ENCODE peak calls at places on chromosomes 5 and 9, in four cellular contexts. Z, T, N and M are unnamed samples.

GRCh38 chr9:35659340-35659739 is 1.2 kb downstream of the CCDC107 start:
- DNase-seq in N (peak; percentile 49), T (no peak), Z (no peak), M (no peak)

GRCh38 chr9:133487331-133487725 is 8.4 kb upstream of the SLC2A6 start:
- DNase-seq in N (no peak), Z (no peak), T (no peak), M (no peak)

GRCh38 chr5:167708449-167708848 is 583.0 kb upstream of the WWC1 start:
- DNase-seq in T (no peak), N (no peak), Z (no peak), M (no peak)

GRCh38 chr5:80220268-80220897 is 35.5 kb downstream of the SERINC5 start:
- DNase-seq in Z (no peak), N (no peak), T (no peak), M (peak; percentile 30)

GRCh38 chr9:35790385-35791291 is 753 bp upstream of the NPR2 start:
- DNase-seq in Z (peak; percentile 70), N (peak; percentile 83), T (no peak), M (peak; percentile 78)

GRCh38 chr5:157387683-157388093 is 72.3 kb upstream of the NIPAL4 start:
- DNase-seq in T (no peak), Z (no peak), N (peak; percentile 98), M (peak; percentile 85)

GRCh38 chr5:67678594-67678993 is 482.0 kb upstream of the CD180 start:
- DNase-seq in N (no peak), T (no peak), Z (no peak), M (no peak)

GRCh38 chr9:133248722-133249295 is 26.2 kb downstream of the ABO start:
- DNase-seq in T (no peak), N (no peak), Z (no peak), M (no peak)

GRCh38 chr5:79971156-79971555 is 19.9 kb downstream of the MTX3 start:
- DNase-seq in Z (no peak), T (no peak), N (peak; percentile 88), M (peak; percentile 40)

GRCh38 chr9:38038307-38039089 is 30.5 kb downstream of the SHB start:
- DNase-seq in N (no peak), T (no peak), Z (peak; percentile 82), M (peak; percentile 77)

GRCh38 chr9:20692554-20692953 is 8.5 kb downstream of the FOCAD start:
- DNase-seq in T (no peak), Z (peak; percentile 38), N (peak; percentile 66), M (no peak)

GRCh38 chr5:43256261-43256966 is 56.8 kb downstream of the HMGCS1 start:
- DNase-seq in N (no peak), Z (no peak), T (no peak), M (no peak)

GRCh38 chr5:115209279-115209678 is 39.6 kb upstream of the TRIM36 start:
- DNase-seq in N (peak; percentile 2), Z (no peak), T (peak; percentile 95), M (no peak)

GRCh38 chr5:180499684-180500083 is 5.5 kb downstream of the CNOT6 start:
- DNase-seq in T (no peak), N (no peak), Z (peak; percentile 26), M (no peak)

GRCh38 chr5:89729623-89730390 is 679.7 kb downstream of the CETN3 start:
- DNase-seq in T (peak; percentile 34), Z (peak; percentile 5), N (no peak), M (peak; percentile 3)

GRCh38 chr5:140855772-140856674 is at the start of gene PCDHA10:
- DNase-seq in N (no peak), Z (no peak), T (no peak), M (peak; percentile 35)
- TF ChIP-seq CTCF in N (no peak), Z (no peak), T (no peak), M (no peak)

GRCh38 chr5:109567374-109568044 is 122.2 kb upstream of the MAN2A1 start:
- DNase-seq in N (peak; percentile 28), T (no peak), Z (peak; percentile 52), M (no peak)
- TF ChIP-seq FOS in N (no peak), T (no peak), Z (no peak), M (no peak)

GRCh38 chr5:133238426-133239205 is 186.8 kb downstream of the HSPA4 start:
- DNase-seq in N (no peak), Z (no peak), T (no peak), M (no peak)
- TF ChIP-seq CTCF in N (no peak), Z (no peak), T (no peak), M (no peak)

GRCh38 chr9:126159661-126160060 is 167.0 kb upstream of the MVB12B start:
- DNase-seq in T (no peak), N (no peak), Z (no peak), M (no peak)
- TF ChIP-seq FOS in T (no peak), N (no peak), Z (no peak), M (no peak)